ENCODE peak calls at places on chromosomes 13 and 19, in five cellular contexts. V is neuronal stem cell, W is IMR-90, M is H1, X is mesenchymal stem cell. O is an unnamed sample.

GRCh38 chr13:66407159-66407558 is 823.0 kb downstream of the PCDH9 start:
- DNase-seq in M (no peak), W (no peak), V (peak; percentile 27), X (peak; percentile 49), O (no peak)

GRCh38 chr19:48139053-48139452 is 28.4 kb upstream of the PLA2G4C start:
- DNase-seq in M (no peak), X (no peak), V (no peak), W (no peak), O (no peak)

GRCh38 chr13:101955764-101956163 is 446.1 kb downstream of the FGF14 start:
- DNase-seq in X (no peak), V (no peak), W (no peak), M (no peak), O (no peak)

GRCh38 chr13:33963134-33963533 is 145.2 kb downstream of the RFC3 start:
- DNase-seq in M (no peak), V (no peak), X (no peak), W (no peak), O (no peak)

GRCh38 chr19:33392341-33393285 is 19.1 kb downstream of the CEBPG start:
- DNase-seq in X (no peak), V (no peak), M (no peak), W (no peak), O (no peak)

GRCh38 chr19:43708716-43709115 is 7.2 kb upstream of the IRGC start:
- DNase-seq in X (no peak), W (no peak), M (no peak), V (no peak), O (no peak)

GRCh38 chr13:36619535-36619934 is 54.3 kb upstream of the SERTM1 start:
- DNase-seq in V (no peak), X (no peak), M (no peak), W (no peak), O (no peak)

GRCh38 chr13:48938308-48938943 is 37.3 kb upstream of the FNDC3A start:
- DNase-seq in V (no peak), X (no peak), M (no peak), W (no peak), O (peak; percentile 41)

GRCh38 chr19:49217382-49217781 is 59.8 kb downstream of the TRPM4 start:
- DNase-seq in W (peak; percentile 72), X (peak; percentile 22), M (no peak), V (no peak), O (no peak)

GRCh38 chr13:66915596-66916185 is 314.4 kb downstream of the PCDH9 start:
- DNase-seq in V (no peak), W (peak; percentile 63), X (peak; percentile 59), M (no peak), O (no peak)

GRCh38 chr13:37645181-37645580 is 46.6 kb upstream of the POSTN start:
- DNase-seq in W (no peak), V (peak; percentile 9), X (peak; percentile 17), M (no peak), O (peak; percentile 95)

GRCh38 chr19:21593008-21593427 is 87.6 kb downstream of the ZNF429 start:
- DNase-seq in M (no peak), X (no peak), W (no peak), V (no peak), O (no peak)

GRCh38 chr13:23956106-23956505 is 58.8 kb upstream of the C1QTNF9B start:
- DNase-seq in V (no peak), M (no peak), W (peak; percentile 55), X (no peak), O (no peak)

GRCh38 chr13:95494082-95494681 is 58.3 kb upstream of the CLDN10 start:
- DNase-seq in V (peak; percentile 44), X (peak; percentile 69), M (no peak), W (peak; percentile 62), O (peak; percentile 66)

GRCh38 chr19:17500447-17501198 is 10.8 kb upstream of the PGLS start:
- DNase-seq in V (no peak), X (no peak), M (no peak), W (no peak), O (no peak)

GRCh38 chr13:28355822-28356371 is 139.0 kb downstream of the FLT1 start:
- DNase-seq in V (no peak), W (peak; percentile 86), M (no peak), X (peak; percentile 96), O (peak; percentile 62)

GRCh38 chr13:27319404-27319803 is 48.8 kb downstream of the RASL11A start:
- DNase-seq in X (no peak), M (no peak), V (no peak), W (no peak), O (no peak)

GRCh38 chr13:107242138-107242537 is 674.2 kb upstream of the ARGLU1 start:
- DNase-seq in V (no peak), X (no peak), W (no peak), M (no peak), O (no peak)

GRCh38 chr19:57363734-57364181 is 407 bp downstream of the TRAPPC2B start:
- DNase-seq in W (peak; percentile 12), X (peak; percentile 53), V (no peak), M (no peak), O (no peak)

GRCh38 chr19:3868770-3869456 is at the start of gene ZFR2:
- DNase-seq in V (no peak), W (no peak), X (no peak), M (peak; percentile 91), O (peak; percentile 82)

GRCh38 chr19:7292950-7293794 is 1.0 kb downstream of the INSR start:
- DNase-seq in V (no peak), X (no peak), M (peak; percentile 61), W (no peak), O (peak; percentile 12)

GRCh38 chr13:65468628-65469027 is 1761.5 kb downstream of the PCDH9 start:
- DNase-seq in V (no peak), W (peak; percentile 46), X (peak; percentile 6), M (no peak), O (no peak)

GRCh38 chr13:111027481-111028439 is 87.3 kb upstream of the ARHGEF7 start:
- DNase-seq in W (peak; percentile 50), X (no peak), V (no peak), M (peak; percentile 28), O (no peak)

GRCh38 chr13:77306458-77306857 is 20.4 kb downstream of the MYCBP2 start:
- DNase-seq in V (no peak), M (no peak), X (no peak), W (no peak), O (peak; percentile 86)

GRCh38 chr13:23578411-23579071 is 8.3 kb downstream of the TNFRSF19 start:
- DNase-seq in V (no peak), X (peak; percentile 61), M (peak; percentile 82), W (peak; percentile 69), O (peak; percentile 76)

GRCh38 chr13:52067237-52067636 is 42.7 kb downstream of the UTP14C start:
- DNase-seq in W (no peak), M (no peak), X (peak; percentile 15), V (no peak), O (peak; percentile 42)

GRCh38 chr13:25281193-25281936 is 5.9 kb downstream of the MTMR6 start:
- DNase-seq in W (peak; percentile 3), X (peak; percentile 43), M (no peak), V (no peak), O (no peak)

GRCh38 chr13:91381371-91381770 is 17.1 kb upstream of the GPC5 start:
- DNase-seq in V (no peak), X (peak; percentile 43), W (peak; percentile 28), M (no peak), O (no peak)

GRCh38 chr19:46076951-46077814 is 36.4 kb upstream of the IGFL4 start:
- DNase-seq in V (peak; percentile 88), X (peak; percentile 87), M (peak; percentile 85), W (peak; percentile 79), O (peak; percentile 94)
- H3K4me3 ChIP-seq in V (peak overlapping the region; percentile 75), X (peak overlapping the region; percentile 55), M (peak overlapping the region; percentile 73), W (peak overlapping the region; percentile 27), O (no peak overlapping the region)

GRCh38 chr13:44433863-44434262 is 60.2 kb downstream of the SERP2 start:
- DNase-seq in V (no peak), W (no peak), M (no peak), X (no peak), O (no peak)

GRCh38 chr13:44436589-44437337 is 63.1 kb downstream of the SERP2 start:
- DNase-seq in W (peak; percentile 94), X (peak; percentile 97), M (peak; percentile 94), V (peak; percentile 90), O (peak; percentile 98)

GRCh38 chr13:44434441-44435141 is 61.0 kb downstream of the SERP2 start:
- DNase-seq in X (no peak), W (no peak), V (no peak), M (no peak), O (no peak)

GRCh38 chr13:44437356-44438233 is 64.0 kb downstream of the SERP2 start:
- DNase-seq in W (peak; percentile 63), X (peak; percentile 73), M (no peak), V (peak; percentile 36), O (peak; percentile 65)

GRCh38 chr13:44435142-44435982 is 61.7 kb downstream of the SERP2 start:
- DNase-seq in X (peak; percentile 99), M (peak; percentile 90), V (peak; percentile 99), W (peak; percentile 98), O (peak; percentile 100)
- H3K23ac ChIP-seq in X (no peak overlapping the region), M (no peak overlapping the region), V (no peak overlapping the region), W (peak overlapping the region; percentile 83), O (no peak overlapping the region)

DNA sequence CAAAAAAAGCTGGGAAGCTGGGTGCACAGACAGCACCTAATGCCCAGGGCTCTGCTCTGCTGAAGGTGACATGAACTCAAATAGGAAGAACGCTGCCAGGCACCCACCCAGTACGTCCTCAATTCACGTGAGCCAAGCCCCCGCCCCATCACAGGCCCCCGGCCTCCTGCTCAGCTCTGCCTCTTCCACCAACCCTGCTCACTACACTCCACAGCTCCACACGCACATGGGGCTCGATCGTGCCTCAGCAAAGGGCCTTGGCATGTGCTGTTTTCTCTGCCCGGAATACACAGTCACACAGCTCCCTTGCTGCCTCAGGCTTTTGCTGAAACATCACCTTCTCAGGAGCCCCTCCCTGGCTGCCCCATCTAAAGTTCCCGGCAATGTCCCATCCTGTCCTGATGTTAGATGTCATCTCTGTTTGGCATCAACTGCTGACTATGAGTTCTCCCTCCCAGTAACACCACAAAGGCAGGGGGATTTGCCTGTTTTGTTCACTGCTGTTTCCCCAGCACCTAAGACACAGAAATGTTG is 2.3 kb downstream of the ATP13A1 start:
- DNase-seq in V (no peak), M (peak; percentile 32), X (no peak), W (no peak), O (no peak)
- H3K4me3 ChIP-seq in V (peak overlapping the region; percentile 45), M (no peak overlapping the region), X (no peak overlapping the region), W (no peak overlapping the region), O (no peak overlapping the region)

GRCh38 chr13:98470920-98471319 is 106.0 kb downstream of the STK24 start:
- DNase-seq in M (no peak), X (no peak), V (no peak), W (no peak), O (no peak)

GRCh38 chr13:98467263-98467985 is 109.5 kb downstream of the STK24 start:
- DNase-seq in X (no peak), M (no peak), W (no peak), V (no peak), O (no peak)

GRCh38 chr13:98466634-98467236 is 110.2 kb downstream of the STK24 start:
- DNase-seq in M (peak; percentile 94), W (peak; percentile 55), V (no peak), X (peak; percentile 72), O (peak; percentile 77)

GRCh38 chr13:98468929-98469328 is 108.0 kb downstream of the STK24 start:
- DNase-seq in X (no peak), M (no peak), V (no peak), W (no peak), O (no peak)

DNA sequence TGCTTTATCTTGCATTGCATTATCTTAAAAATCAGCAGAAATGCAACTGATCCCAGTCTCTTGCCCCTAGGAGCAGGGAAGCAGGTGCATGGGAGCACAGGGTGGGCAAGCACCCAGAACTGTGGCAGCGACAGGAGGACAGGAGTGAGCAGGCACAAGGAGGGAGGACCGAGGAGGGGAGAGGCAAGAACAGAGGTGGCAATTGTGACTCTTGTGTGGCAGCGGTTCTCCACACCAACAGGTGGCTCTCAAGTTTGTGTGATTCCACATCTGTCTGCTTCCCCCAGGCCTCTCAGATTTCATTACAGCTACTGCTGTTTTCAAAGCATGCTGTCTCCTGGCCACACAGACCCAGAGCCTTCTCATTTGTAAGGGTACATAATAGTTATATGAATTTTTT is 108.6 kb downstream of the STK24 start:
- DNase-seq in X (no peak), M (no peak), V (no peak), W (no peak), O (no peak)
- H3K23ac ChIP-seq in X (no peak overlapping the region), M (no peak overlapping the region), V (no peak overlapping the region), W (no peak overlapping the region), O (no peak overlapping the region)